ENCODE peak calls at places on chromosomes 11 and 22, in five cellular contexts. Q is aorta, E is HCT116, Z is BE2C, B is neuronal stem cell. S is an unnamed sample. For H3K36me3, the result is how much of the 10 kb centered on the place peaks cover.

GRCh38 chr11:65274734-65275682 is 13.2 kb downstream of the POLA2 start:
- DNase-seq in Q (no peak), E (peak), Z (peak), B (no peak), S (no peak)

GRCh38 chr11:12187399-12187798 is 77.0 kb downstream of the MICAL2 start:
- DNase-seq in Q (no peak), E (no peak), Z (no peak), B (no peak), S (no peak)

GRCh38 chr11:116558504-116559252 is 214.1 kb downstream of the BUD13 start:
- DNase-seq in Q (no peak), E (no peak), Z (no peak), B (no peak), S (no peak)

GRCh38 chr22:38126928-38127668 is 16.6 kb upstream of the BAIAP2L2 start:
- DNase-seq in Q (peak), E (no peak), Z (peak), B (no peak), S (no peak)

GRCh38 chr11:20027546-20028014 is 132.7 kb downstream of the DBX1 start:
- DNase-seq in Q (no peak), E (no peak), Z (no peak), B (no peak), S (no peak)

GRCh38 chr22:20176421-20177060 is 25.7 kb upstream of the CCDC188 start:
- DNase-seq in Q (no peak), E (no peak), Z (no peak), B (no peak), S (no peak)

GRCh38 chr11:109957601-109958000 is 135.6 kb upstream of the ZC3H12C start:
- DNase-seq in Q (no peak), E (no peak), Z (no peak), B (no peak), S (no peak)

GRCh38 chr11:85762226-85762625 is 48.7 kb downstream of the SYTL2 start:
- DNase-seq in Q (no peak), E (no peak), Z (no peak), B (no peak), S (no peak)

DNA sequence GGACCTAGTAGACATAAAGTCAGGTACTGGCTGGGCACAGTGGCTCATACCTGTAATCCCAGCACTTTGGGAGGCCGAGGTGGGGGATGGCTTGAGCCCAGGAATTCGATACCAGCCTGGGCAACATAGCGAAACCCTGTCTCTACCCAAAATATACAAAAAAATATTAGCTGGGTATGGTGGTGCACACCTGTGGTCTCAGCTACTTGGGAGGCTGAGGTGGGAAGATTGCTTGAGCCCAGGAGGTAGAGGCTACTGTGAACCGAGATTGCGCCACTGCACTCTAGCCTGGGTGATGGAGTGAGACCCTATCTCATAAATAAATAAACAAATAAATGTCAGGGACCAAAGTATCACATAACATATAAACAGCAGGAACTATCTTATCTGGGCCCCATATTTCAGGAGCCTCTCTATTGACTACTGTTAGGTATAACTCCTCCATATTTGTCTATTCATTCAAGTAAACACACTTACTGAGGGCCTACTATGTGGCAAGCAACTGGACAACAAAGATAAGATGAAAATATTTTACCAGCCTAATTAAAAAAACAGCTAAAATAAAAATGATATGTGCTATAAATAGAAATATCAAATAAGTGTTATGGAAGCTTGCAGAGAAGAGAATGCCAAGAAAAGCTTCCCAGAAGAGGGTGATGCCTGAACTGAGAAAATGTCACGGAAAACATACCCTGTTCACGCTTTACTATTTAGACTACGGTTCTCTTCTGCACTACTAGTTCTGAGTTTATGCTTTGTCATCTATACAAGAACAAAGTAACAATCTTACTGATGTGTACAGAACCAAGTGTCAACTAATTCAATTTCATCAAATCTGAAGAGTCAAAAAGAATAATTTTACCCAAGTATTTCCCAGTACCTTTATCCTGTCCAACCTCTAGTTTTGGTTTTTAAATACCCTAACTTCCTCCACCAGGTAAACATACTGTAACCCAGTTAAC is 1.9 kb downstream of the NUP98 start:
- DNase-seq in Q (no peak), E (no peak), Z (no peak), B (no peak), S (no peak)
- H3K36me3 ChIP-seq in Q (under half), E (under half), Z (under half), B (half or more), S (under half)

GRCh38 chr11:47615249-47615648 is 21.0 kb upstream of the C1QTNF4 start:
- DNase-seq in Q (no peak), E (no peak), Z (no peak), B (no peak), S (no peak)

GRCh38 chr11:47616726-47617416 is 22.7 kb upstream of the C1QTNF4 start:
- DNase-seq in Q (no peak), E (peak), Z (peak), B (no peak), S (no peak)

GRCh38 chr11:47617417-47617809 is 23.2 kb upstream of the C1QTNF4 start:
- DNase-seq in Q (no peak), E (no peak), Z (no peak), B (no peak), S (no peak)

GRCh38 chr11:47626234-47626633 is 16.1 kb downstream of the MTCH2 start:
- DNase-seq in Q (no peak), E (no peak), Z (no peak), B (no peak), S (no peak)

GRCh38 chr11:47620836-47621378 is 21.5 kb downstream of the MTCH2 start:
- DNase-seq in Q (no peak), E (no peak), Z (no peak), B (no peak), S (no peak)
- H3K36me3 ChIP-seq in Q (under half), E (under half), Z (under half), B (half or more), S (under half)

GRCh38 chr22:24070553-24070952 is 59.4 kb downstream of the CABIN1 start:
- DNase-seq in Q (peak), E (no peak), Z (no peak), B (no peak), S (no peak)
- H3K36me3 ChIP-seq in Q (under half), E (under half), Z (half or more), B (half or more), S (under half)

GRCh38 chr11:126002181-126002580 is 56.3 kb downstream of the VSIG10L2 start:
- DNase-seq in Q (no peak), E (no peak), Z (no peak), B (no peak), S (no peak)
- H3K36me3 ChIP-seq in Q (under half), E (under half), Z (half or more), B (under half), S (under half)

GRCh38 chr22:21938906-21939305 is 13.7 kb downstream of the PPM1F start:
- DNase-seq in Q (no peak), E (no peak), Z (no peak), B (no peak), S (no peak)

GRCh38 chr22:21940521-21940920 is 12.1 kb downstream of the PPM1F start:
- DNase-seq in Q (no peak), E (no peak), Z (no peak), B (no peak), S (no peak)

GRCh38 chr22:21938071-21938822 is 14.4 kb downstream of the PPM1F start:
- DNase-seq in Q (peak), E (peak), Z (peak), B (peak), S (peak)

GRCh38 chr22:21937821-21938070 is 14.9 kb downstream of the PPM1F start:
- DNase-seq in Q (peak), E (no peak), Z (no peak), B (no peak), S (no peak)

DNA sequence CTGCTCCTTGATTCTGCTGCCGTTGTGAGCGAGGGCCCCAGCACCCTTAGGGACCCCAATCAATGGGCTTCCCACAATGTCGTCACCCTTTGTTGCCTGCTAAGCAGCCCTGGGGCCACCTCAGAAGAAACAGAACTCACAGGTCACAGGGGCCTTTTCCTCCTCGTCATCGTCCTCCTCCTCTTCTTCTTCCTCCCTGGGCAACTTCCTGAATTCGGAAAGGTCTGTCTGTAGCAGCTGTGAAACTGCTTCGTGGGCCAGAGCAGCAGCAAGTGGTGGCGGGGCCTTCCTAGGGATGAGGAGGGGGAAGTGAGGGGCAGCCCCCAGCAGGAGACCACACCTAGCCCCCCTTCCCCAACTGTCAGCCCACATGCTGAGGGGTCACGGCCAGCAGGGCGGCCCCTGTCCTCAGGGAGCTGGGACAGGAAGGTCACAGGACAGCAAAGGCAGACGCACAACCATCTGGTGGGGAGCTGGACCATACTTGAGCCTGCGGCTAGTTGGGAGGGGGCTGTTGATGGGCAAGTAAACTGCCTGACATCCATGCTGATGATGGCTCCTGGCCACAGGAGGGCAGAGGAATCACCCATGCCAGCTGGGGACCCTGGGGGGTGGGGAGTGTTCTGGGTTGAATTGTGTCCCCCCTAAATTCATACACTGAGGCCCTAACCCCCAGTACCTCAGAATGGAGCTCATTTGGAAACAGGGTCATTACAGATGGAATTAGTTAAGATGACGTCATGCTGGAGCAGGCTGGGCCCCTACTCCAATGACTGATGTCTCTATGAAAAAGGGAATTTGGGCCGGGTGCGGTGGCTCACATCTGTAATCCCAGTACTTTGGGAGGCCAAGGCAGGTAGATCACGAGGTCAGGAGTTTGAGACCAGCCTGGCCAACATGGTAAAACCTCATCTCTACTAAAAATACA is 13.0 kb downstream of the PPM1F start:
- DNase-seq in Q (no peak), E (no peak), Z (no peak), B (no peak), S (no peak)
- H3K36me3 ChIP-seq in Q (under half), E (under half), Z (under half), B (under half), S (under half)

GRCh38 chr11:111851636-111852035 is 19.7 kb downstream of the ALG9 start:
- DNase-seq in Q (no peak), E (no peak), Z (no peak), B (no peak), S (no peak)

GRCh38 chr11:111849631-111850030 is 21.8 kb downstream of the ALG9 start:
- DNase-seq in Q (no peak), E (no peak), Z (no peak), B (no peak), S (no peak)

GRCh38 chr11:111852103-111852502 is 19.3 kb downstream of the ALG9 start:
- DNase-seq in Q (no peak), E (no peak), Z (no peak), B (no peak), S (no peak)

GRCh38 chr11:111846640-111847039 is 24.7 kb downstream of the ALG9 start:
- DNase-seq in Q (no peak), E (no peak), Z (no peak), B (no peak), S (no peak)

DNA sequence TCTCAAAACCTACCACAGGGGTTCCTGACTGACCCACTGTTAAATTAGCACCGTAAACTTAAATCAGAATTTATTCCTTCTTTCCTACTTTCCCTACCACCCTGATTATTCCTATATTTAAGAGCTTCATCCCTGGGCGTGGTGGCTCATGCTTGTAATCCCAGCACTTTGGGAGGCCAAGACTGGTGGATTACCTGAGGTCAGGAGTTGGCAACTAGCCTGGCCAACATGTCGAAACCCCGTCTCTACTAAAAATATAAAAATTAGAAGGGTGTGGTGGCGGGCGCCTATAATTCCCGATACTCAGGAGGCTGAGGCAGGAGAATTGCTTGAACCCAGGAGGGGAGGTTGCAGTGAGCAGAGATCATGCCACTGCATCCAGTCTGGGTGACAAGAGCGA is 20.3 kb downstream of the ALG9 start:
- DNase-seq in Q (no peak), E (no peak), Z (no peak), B (no peak), S (no peak)
- H3K36me3 ChIP-seq in Q (under half), E (under half), Z (under half), B (half or more), S (under half)

GRCh38 chr11:125579811-125580210 is 10.5 kb downstream of the EI24 start:
- DNase-seq in Q (no peak), E (no peak), Z (no peak), B (no peak), S (no peak)

GRCh38 chr11:125583496-125583895 is 9.2 kb upstream of the STT3A start:
- DNase-seq in Q (no peak), E (no peak), Z (no peak), B (no peak), S (no peak)

GRCh38 chr11:125572916-125573315 is 3.6 kb downstream of the EI24 start:
- DNase-seq in Q (no peak), E (no peak), Z (no peak), B (no peak), S (no peak)

GRCh38 chr11:125578783-125579182 is 9.5 kb downstream of the EI24 start:
- DNase-seq in Q (no peak), E (no peak), Z (no peak), B (no peak), S (no peak)
- H3K36me3 ChIP-seq in Q (under half), E (half or more), Z (half or more), B (half or more), S (under half)

GRCh38 chr22:27853404-27853803 is 51.8 kb upstream of the MN1 start:
- DNase-seq in Q (no peak), E (no peak), Z (peak), B (no peak), S (no peak)
- H3K36me3 ChIP-seq in Q (under half), E (half or more), Z (half or more), B (half or more), S (under half)